ENCODE peak calls at places on chromosomes 16 and 17, in four cellular contexts. L is K562, S is GM12878, E is HepG2. C is an unnamed sample.
A peak's percentile ranks its signal among the peaks of the same experiment; 100 is the strongest.

GRCh38 chr17:12522743-12523181 is 142.9 kb upstream of the MYOCD start:
- DNase-seq in L (no peak), S (no peak), E (peak; percentile 29), C (no peak)

GRCh38 chr16:71188956-71189712 is 41.4 kb downstream of the HYDIN start:
- DNase-seq in L (no peak), S (no peak), E (no peak), C (no peak)

GRCh38 chr17:70185280-70185679 is 15.9 kb downstream of the KCNJ2 start:
- DNase-seq in S (no peak), E (no peak), L (no peak), C (no peak)

GRCh38 chr17:7889166-7889584 is 586 bp downstream of the CHD3 start:
- DNase-seq in E (peak; percentile 85), L (peak; percentile 16), S (no peak), C (peak; percentile 55)

GRCh38 chr17:81341347-81342061 is 46.4 kb upstream of the SLC38A10 start:
- DNase-seq in S (no peak), L (no peak), E (no peak), C (no peak)

GRCh38 chr17:59160203-59161025 is 4.9 kb downstream of the PRR11 start:
- DNase-seq in E (no peak), L (no peak), S (no peak), C (no peak)

GRCh38 chr16:54318941-54319340 is 32.4 kb upstream of the IRX3 start:
- DNase-seq in L (no peak), S (no peak), E (no peak), C (no peak)

GRCh38 chr17:413016-413350 is 60.4 kb upstream of the RPH3AL start:
- DNase-seq in L (no peak), S (no peak), E (no peak), C (no peak)

GRCh38 chr17:1108560-1108809 is 71.3 kb downstream of the ABR start:
- DNase-seq in E (no peak), L (no peak), S (no peak), C (peak; percentile 46)

GRCh38 chr16:88540346-88540977 is 29.7 kb upstream of the ZC3H18 start:
- DNase-seq in E (no peak), S (no peak), L (no peak), C (no peak)

GRCh38 chr16:14179116-14179515 is 108.0 kb downstream of the MRTFB start:
- DNase-seq in E (no peak), L (no peak), S (no peak), C (no peak)

GRCh38 chr16:3259097-3259496 is 2.7 kb upstream of the MEFV start:
- DNase-seq in L (no peak), S (no peak), E (peak; percentile 61), C (no peak)

GRCh38 chr17:1312261-1312870 is 32.9 kb downstream of the TRARG1 start:
- DNase-seq in L (peak; percentile 72), E (peak; percentile 13), S (no peak), C (peak; percentile 69)

GRCh38 chr17:50115744-50116143 is 14.2 kb downstream of the SAMD14 start:
- DNase-seq in E (no peak), L (no peak), S (no peak), C (no peak)

GRCh38 chr17:17778308-17779014 is 58.3 kb downstream of the SREBF1 start:
- DNase-seq in S (no peak), E (no peak), L (no peak), C (no peak)

GRCh38 chr16:30060354-30061194 is 5.0 kb upstream of the ALDOA start:
- DNase-seq in L (no peak), E (no peak), S (no peak), C (no peak)

GRCh38 chr17:79017546-79017945 is 6.4 kb upstream of the C1QTNF1 start:
- DNase-seq in L (no peak), S (no peak), E (no peak), C (no peak)

GRCh38 chr17:59565959-59566324 is 532 bp downstream of the DHX40 start:
- DNase-seq in E (peak; percentile 80), S (no peak), L (peak; percentile 68), C (peak; percentile 50)

GRCh38 chr16:1871974-1872635 is at the start of gene MEIOB:
- DNase-seq in L (peak; percentile 92), S (no peak), E (no peak), C (peak; percentile 88)

GRCh38 chr17:81582341-81582740 is 30.2 kb upstream of the FAAP100 start:
- DNase-seq in S (no peak), L (no peak), E (no peak), C (no peak)

GRCh38 chr16:89341697-89342694 is 124.5 kb downstream of the ZNF778 start:
- DNase-seq in E (no peak), S (no peak), L (no peak), C (no peak)

GRCh38 chr17:82020874-82021727 is 1.6 kb downstream of the CENPX start:
- DNase-seq in S (no peak), L (no peak), E (peak; percentile 86), C (peak; percentile 55)

GRCh38 chr17:63550816-63551639 is 751 bp downstream of the DCAF7 start:
- DNase-seq in S (no peak), E (peak; percentile 66), L (peak; percentile 34), C (no peak)

GRCh38 chr17:80832266-80832676 is 159.4 kb upstream of the CHMP6 start:
- DNase-seq in L (peak; percentile 64), E (no peak), S (no peak), C (peak; percentile 41)

GRCh38 chr17:419073-419735 is 66.6 kb upstream of the RPH3AL start:
- DNase-seq in L (no peak), S (no peak), E (peak; percentile 80), C (no peak)

GRCh38 chr16:69448470-69449193 is 24.2 kb downstream of the CYB5B start:
- DNase-seq in E (no peak), S (no peak), L (no peak), C (no peak)

GRCh38 chr16:1102921-1103648 is 7.0 kb upstream of the C1QTNF8 start:
- DNase-seq in E (no peak), L (peak; percentile 92), S (no peak), C (peak; percentile 73)

DNA sequence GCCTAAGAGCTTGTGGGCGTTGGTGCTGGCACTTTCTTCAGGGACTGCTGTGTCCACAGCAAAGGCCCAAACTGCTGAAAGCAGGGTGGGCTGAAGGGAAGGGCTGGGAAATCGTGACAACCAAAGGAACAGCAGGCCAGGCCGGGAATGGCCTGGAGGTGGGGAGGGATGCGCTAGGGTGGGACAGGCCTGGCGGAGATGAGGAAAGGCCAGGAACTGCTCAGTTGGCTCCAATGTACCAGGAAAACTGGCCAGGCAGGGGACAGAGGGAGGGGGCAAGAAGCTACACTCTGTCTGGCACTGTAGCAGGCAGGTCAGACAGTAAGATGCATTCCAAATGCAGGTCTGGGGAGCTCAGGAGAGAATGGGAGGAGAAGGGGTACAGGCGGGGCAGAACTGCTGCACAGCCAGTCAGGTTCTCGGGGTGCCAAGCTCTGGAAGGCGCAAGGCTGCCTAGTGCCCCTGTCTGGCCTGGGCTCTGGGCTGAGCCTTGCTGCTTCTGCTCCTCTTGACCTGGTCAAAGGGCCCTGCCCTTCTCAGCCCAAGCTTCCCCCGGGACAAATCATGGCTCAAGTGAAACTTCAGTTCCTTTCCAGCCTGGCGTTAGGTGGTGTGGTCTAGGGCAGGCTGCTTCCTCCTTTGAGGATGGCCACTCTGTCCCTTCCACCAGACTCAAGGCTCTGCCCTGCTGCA is 7.3 kb downstream of the PNMT start:
- DNase-seq in L (no peak), S (no peak), E (no peak), C (no peak)
- TF ChIP-seq NR2C2 in L (no peak), S (no peak), E (no peak), C (no peak)

GRCh38 chr17:45113424-45113754 is 18.9 kb downstream of the PLCD3 start:
- DNase-seq in L (no peak), E (peak; percentile 44), S (no peak), C (no peak)

GRCh38 chr17:45108595-45109521 is 23.5 kb downstream of the PLCD3 start:
- DNase-seq in L (no peak), E (no peak), S (no peak), C (no peak)

GRCh38 chr17:45111838-45112237 is 20.5 kb downstream of the PLCD3 start:
- DNase-seq in E (no peak), S (no peak), L (no peak), C (no peak)

GRCh38 chr17:45112559-45113423 is 19.5 kb downstream of the PLCD3 start:
- DNase-seq in E (no peak), L (no peak), S (no peak), C (no peak)

DNA sequence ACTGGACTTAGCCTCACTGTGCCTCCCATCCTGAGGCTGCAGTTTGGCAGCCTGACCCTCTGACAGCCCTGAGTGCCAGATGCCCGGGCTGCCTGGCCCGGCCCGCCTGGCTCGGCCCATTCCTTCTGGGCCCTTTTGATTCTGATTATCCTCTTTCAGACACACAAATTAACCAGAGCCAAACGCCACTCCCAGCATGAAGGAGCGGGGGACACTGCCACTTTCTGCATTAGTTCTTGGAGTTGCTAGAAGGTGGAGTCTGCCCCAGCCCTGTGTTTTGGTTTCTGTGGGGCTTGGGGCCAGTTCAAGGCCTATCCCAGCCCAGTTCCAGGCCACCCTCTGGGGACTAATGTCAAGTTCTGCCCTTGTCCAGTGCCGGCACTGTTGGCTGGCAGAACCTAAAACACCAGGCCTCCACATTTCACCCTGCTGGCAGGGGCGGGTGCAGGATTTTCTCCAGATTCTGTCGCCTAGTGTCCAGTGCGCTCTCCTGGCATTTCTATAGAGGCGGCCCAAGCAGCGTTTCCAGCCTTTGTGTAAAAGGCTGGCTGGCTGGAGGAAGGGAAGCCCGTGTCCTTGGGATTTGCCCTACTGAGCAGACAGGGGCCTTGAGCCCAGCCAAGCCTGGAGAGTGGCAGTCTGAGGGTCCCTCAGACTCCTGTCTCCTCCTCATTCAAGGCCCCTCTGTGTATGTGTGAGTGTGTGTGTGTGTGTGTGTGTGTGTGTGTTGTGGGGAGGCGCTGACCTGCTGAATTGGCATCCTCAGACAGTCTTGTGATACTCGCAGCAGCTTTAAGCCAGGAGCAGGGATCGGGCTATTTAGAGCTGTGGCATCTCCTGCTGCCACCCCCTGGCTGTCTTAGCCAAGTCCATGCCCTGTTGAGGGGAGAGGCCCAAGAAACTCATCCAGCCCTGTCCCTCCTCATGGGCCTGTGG is 21.4 kb downstream of the PLCD3 start:
- DNase-seq in S (no peak), L (no peak), E (no peak), C (no peak)
- TF ChIP-seq USF2 in S (no peak), L (no peak), E (no peak), C (no peak)

DNA sequence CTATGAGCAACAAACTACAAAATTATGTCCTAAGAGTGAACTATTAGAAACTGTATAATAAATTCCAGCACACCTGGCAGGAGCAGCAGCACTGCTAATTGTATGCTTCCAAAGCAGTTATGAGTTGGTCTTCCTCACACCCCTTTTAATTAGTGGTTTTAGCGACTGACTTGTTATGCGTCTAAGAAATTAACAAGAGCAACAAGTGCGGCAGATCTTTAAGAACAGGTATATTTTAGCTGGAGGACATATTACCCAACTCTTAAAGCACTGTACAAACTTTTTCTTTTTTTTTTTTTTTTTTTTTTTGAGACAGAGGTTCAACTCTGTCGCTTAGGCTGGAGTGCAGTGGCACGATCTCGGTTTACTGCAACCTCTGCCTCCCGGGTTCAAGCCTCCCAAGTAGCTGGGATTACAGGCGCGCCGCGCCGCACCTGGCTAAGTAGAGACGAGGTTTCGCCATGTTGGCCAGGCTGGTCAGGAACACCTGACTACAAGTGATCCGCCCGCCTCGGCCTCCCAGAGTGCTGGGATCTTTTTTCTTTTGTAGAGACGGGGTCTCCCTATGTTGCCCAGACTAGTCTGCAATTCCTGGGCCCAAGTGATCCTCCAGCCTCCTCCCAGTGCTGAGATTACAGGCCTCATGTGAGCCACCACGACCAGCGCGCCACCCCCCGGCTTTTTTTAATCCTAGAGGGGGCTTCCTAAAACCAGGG is 1.6 kb upstream of the FBXL20 start:
- DNase-seq in E (no peak), S (no peak), L (no peak), C (peak; percentile 16)
- TF ChIP-seq NR2C2 in E (no peak), S (no peak), L (no peak), C (no peak)

DNA sequence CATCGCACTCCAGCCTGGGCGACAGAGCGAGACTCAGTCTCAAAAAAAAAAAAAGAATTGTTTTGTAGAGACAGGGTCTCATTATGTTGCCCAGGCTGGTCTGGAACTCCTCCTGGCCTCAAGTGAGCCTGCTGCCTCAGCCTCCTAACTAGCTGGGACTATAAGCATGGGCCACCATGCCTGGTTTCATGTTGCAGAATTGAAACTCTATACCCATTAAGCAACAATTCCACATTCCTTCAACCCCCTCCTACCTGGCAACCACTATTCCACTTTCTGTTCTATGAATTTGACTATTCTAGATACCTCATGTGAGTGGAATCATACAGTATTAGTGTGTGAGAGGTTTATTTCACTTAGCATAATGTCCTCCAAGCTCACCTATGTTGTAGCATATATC is 24.5 kb downstream of the RNF135 start:
- DNase-seq in S (no peak), L (no peak), E (no peak), C (no peak)
- TF ChIP-seq USF2 in S (no peak), L (no peak), E (no peak), C (no peak)